ENCODE peak calls at places on chromosomes 13 and 19, in ten cellular contexts. A, M, Z, W, O, G, E, K, P and X are unnamed samples.

GRCh38 chr19:291561-292280 is 518 bp upstream of the PLPP2 start:
- DNase-seq in O (no peak), G (no peak), E (peak), P (no peak), M (no peak), W (no peak), A (no peak), K (no peak), Z (no peak), X (no peak)

GRCh38 chr19:37997911-37998344 is 90.9 kb downstream of the SIPA1L3 start:
- DNase-seq in K (no peak), E (no peak), M (peak), G (no peak), A (no peak), P (no peak), O (peak), W (no peak), Z (no peak), X (peak)

GRCh38 chr13:70108276-70108845 is at the start of gene KLHL1:
- DNase-seq in O (peak), E (no peak), M (no peak), P (no peak), Z (no peak), A (no peak), K (no peak), G (peak), W (no peak), X (no peak)

GRCh38 chr13:32475403-32475802 is 47.5 kb upstream of the N4BP2L1 start:
- DNase-seq in M (no peak), K (no peak), A (no peak), E (no peak), O (no peak), W (no peak), Z (no peak), G (no peak), P (no peak), X (no peak)

GRCh38 chr19:35436477-35437141 is 11.4 kb upstream of the FFAR2 start:
- DNase-seq in M (peak), Z (no peak), O (peak), W (no peak), G (no peak), A (no peak), E (peak), P (peak), K (no peak), X (no peak)

GRCh38 chr19:54017266-54017665 is 25.8 kb downstream of the CACNG6 start:
- DNase-seq in A (no peak), W (no peak), P (no peak), G (no peak), Z (no peak), O (peak), K (no peak), M (no peak), E (no peak), X (peak)

GRCh38 chr19:32489971-32490370 is 84.4 kb downstream of the DPY19L3 start:
- DNase-seq in O (peak), M (no peak), A (no peak), G (no peak), P (no peak), Z (no peak), W (no peak), E (no peak), K (no peak), X (no peak)

GRCh38 chr13:75934889-75935288 is 298.8 kb downstream of the LMO7 start:
- DNase-seq in W (no peak), M (no peak), G (no peak), A (no peak), Z (no peak), E (no peak), K (no peak), P (no peak), O (peak), X (peak)

GRCh38 chr19:58571575-58571947 is 1.6 kb downstream of the MZF1 start:
- DNase-seq in M (no peak), P (peak), O (no peak), E (no peak), K (no peak), Z (no peak), W (no peak), G (no peak), A (no peak), X (no peak)

GRCh38 chr13:51518847-51519246 is 65.4 kb upstream of the WDFY2 start:
- DNase-seq in W (no peak), A (no peak), O (no peak), M (no peak), G (no peak), K (no peak), P (no peak), E (no peak), Z (no peak), X (peak)

GRCh38 chr13:110327036-110327790 is 20.1 kb downstream of the COL4A2 start:
- DNase-seq in W (no peak), E (no peak), P (peak), M (no peak), A (no peak), K (no peak), Z (no peak), G (no peak), O (peak), X (no peak)

GRCh38 chr13:30156270-30156669 is 151.1 kb downstream of the KATNAL1 start:
- DNase-seq in W (no peak), A (no peak), K (no peak), E (no peak), P (no peak), O (no peak), G (no peak), M (no peak), Z (no peak), X (no peak)

GRCh38 chr19:50861025-50861424 is 6.3 kb downstream of the KLK3 start:
- DNase-seq in W (no peak), M (no peak), K (no peak), A (no peak), O (no peak), E (no peak), G (no peak), Z (no peak), P (no peak), X (no peak)

GRCh38 chr19:15238639-15239155 is 6.4 kb upstream of the EPHX3 start:
- DNase-seq in O (no peak), M (no peak), G (no peak), P (no peak), W (no peak), E (no peak), Z (no peak), A (no peak), K (no peak), X (no peak)

GRCh38 chr19:16586477-16586871 is 14.3 kb upstream of the SLC35E1 start:
- DNase-seq in P (no peak), O (no peak), Z (no peak), G (no peak), A (no peak), E (no peak), K (no peak), M (no peak), W (peak), X (no peak)

GRCh38 chr19:14555918-14556661 is 15.8 kb downstream of the NDUFB7 start:
- DNase-seq in G (no peak), W (no peak), K (no peak), O (peak), P (no peak), A (no peak), M (no peak), Z (no peak), E (no peak), X (peak)

GRCh38 chr13:36154567-36155231 is 23.5 kb upstream of the DCLK1 start:
- DNase-seq in P (peak), A (no peak), M (no peak), G (peak), W (no peak), K (no peak), Z (no peak), O (no peak), E (no peak), X (no peak)

GRCh38 chr19:10593820-10594637 is 6.9 kb upstream of the AP1M2 start:
- DNase-seq in Z (peak), G (no peak), O (peak), K (no peak), M (no peak), P (peak), A (no peak), W (peak), E (no peak), X (peak)

GRCh38 chr13:44272692-44273091 is 100.9 kb upstream of the SERP2 start:
- DNase-seq in W (no peak), A (no peak), E (no peak), G (no peak), P (no peak), Z (no peak), K (no peak), M (no peak), O (peak), X (peak)

GRCh38 chr13:107765724-107766436 is 449.5 kb downstream of the LIG4 start:
- DNase-seq in M (no peak), Z (no peak), O (peak), G (no peak), W (no peak), K (no peak), P (no peak), A (no peak), E (no peak), X (no peak)